ENCODE peak calls at places on chromosomes 13 and 19, in five cellular contexts. One of them, this sample, is unnamed.

GRCh38 chr13:110044521-110045200 is 258.3 kb upstream of the IRS2 start:
- DNase-seq in sigmoid colon: no peak
- DNase-seq in uterus: no peak
- DNase-seq in heart left ventricle: no peak
- DNase-seq in thyroid gland: no peak
- DNase-seq in this sample: no peak

GRCh38 chr13:107121793-107122192 is 553.9 kb upstream of the ARGLU1 start:
- DNase-seq in thyroid gland: no peak
- DNase-seq in heart left ventricle: no peak
- DNase-seq in uterus: no peak
- DNase-seq in sigmoid colon: no peak
- DNase-seq in this sample: no peak

GRCh38 chr13:102097708-102098107 is 304.1 kb downstream of the FGF14 start:
- DNase-seq in uterus: no peak
- DNase-seq in sigmoid colon: no peak
- DNase-seq in thyroid gland: no peak
- DNase-seq in heart left ventricle: no peak
- DNase-seq in this sample: no peak

GRCh38 chr13:20356437-20356836 is 124.3 kb upstream of the GJB6 start:
- DNase-seq in thyroid gland: no peak
- DNase-seq in uterus: no peak
- DNase-seq in heart left ventricle: peak; percentile 43
- DNase-seq in sigmoid colon: no peak
- DNase-seq in this sample: no peak

GRCh38 chr13:65656740-65657329 is 1573.3 kb downstream of the PCDH9 start:
- DNase-seq in uterus: no peak
- DNase-seq in sigmoid colon: no peak
- DNase-seq in thyroid gland: no peak
- DNase-seq in heart left ventricle: no peak
- DNase-seq in this sample: no peak

GRCh38 chr19:21233691-21234090 is 91.9 kb downstream of the ZNF431 start:
- DNase-seq in thyroid gland: no peak
- DNase-seq in heart left ventricle: no peak
- DNase-seq in sigmoid colon: no peak
- DNase-seq in uterus: no peak
- DNase-seq in this sample: no peak

GRCh38 chr13:100273576-100273975 is 184.7 kb downstream of the PCCA start:
- DNase-seq in uterus: no peak
- DNase-seq in sigmoid colon: no peak
- DNase-seq in heart left ventricle: no peak
- DNase-seq in thyroid gland: no peak
- DNase-seq in this sample: no peak

GRCh38 chr13:97067342-97067895 is 73.1 kb upstream of the OXGR1 start:
- DNase-seq in sigmoid colon: no peak
- DNase-seq in thyroid gland: no peak
- DNase-seq in heart left ventricle: no peak
- DNase-seq in uterus: no peak
- DNase-seq in this sample: no peak

GRCh38 chr13:25114220-25114619 is 18.3 kb downstream of the PABPC3 start:
- DNase-seq in thyroid gland: peak; percentile 72
- DNase-seq in heart left ventricle: peak; percentile 72
- DNase-seq in uterus: no peak
- DNase-seq in sigmoid colon: peak; percentile 75
- DNase-seq in this sample: peak; percentile 49

GRCh38 chr13:63455938-63456337 is 2040.3 kb upstream of the PCDH20 start:
- DNase-seq in heart left ventricle: no peak
- DNase-seq in thyroid gland: no peak
- DNase-seq in sigmoid colon: no peak
- DNase-seq in uterus: no peak
- DNase-seq in this sample: no peak

GRCh38 chr13:99439048-99439447 is 62.2 kb upstream of the TM9SF2 start:
- DNase-seq in thyroid gland: peak; percentile 64
- DNase-seq in uterus: no peak
- DNase-seq in sigmoid colon: no peak
- DNase-seq in heart left ventricle: no peak
- DNase-seq in this sample: no peak

GRCh38 chr19:2974342-2974932 is 2.9 kb upstream of the TLE6 start:
- DNase-seq in uterus: peak; percentile 84
- DNase-seq in sigmoid colon: peak; percentile 80
- DNase-seq in thyroid gland: peak; percentile 20
- DNase-seq in heart left ventricle: no peak
- DNase-seq in this sample: peak; percentile 69

GRCh38 chr13:47226516-47226915 is 329.7 kb upstream of the HTR2A start:
- DNase-seq in sigmoid colon: no peak
- DNase-seq in thyroid gland: no peak
- DNase-seq in heart left ventricle: no peak
- DNase-seq in uterus: no peak
- DNase-seq in this sample: no peak

GRCh38 chr13:112525306-112525945 is 62.5 kb downstream of the TUBGCP3 start:
- DNase-seq in uterus: no peak
- DNase-seq in thyroid gland: no peak
- DNase-seq in heart left ventricle: no peak
- DNase-seq in sigmoid colon: no peak
- DNase-seq in this sample: no peak

GRCh38 chr13:105908581-105908980 is 626.9 kb downstream of the EFNB2 start:
- DNase-seq in thyroid gland: no peak
- DNase-seq in heart left ventricle: no peak
- DNase-seq in sigmoid colon: no peak
- DNase-seq in uterus: no peak
- DNase-seq in this sample: no peak

GRCh38 chr13:40193290-40194203 is 472.9 kb downstream of the FOXO1 start:
- DNase-seq in heart left ventricle: no peak
- DNase-seq in thyroid gland: no peak
- DNase-seq in uterus: peak; percentile 58
- DNase-seq in sigmoid colon: peak; percentile 73
- DNase-seq in this sample: peak; percentile 48

GRCh38 chr19:3655402-3656072 is 28.9 kb upstream of the CACTIN start:
- DNase-seq in sigmoid colon: no peak
- DNase-seq in thyroid gland: no peak
- DNase-seq in uterus: peak; percentile 75
- DNase-seq in heart left ventricle: no peak
- DNase-seq in this sample: no peak

GRCh38 chr13:44470623-44471562 is 97.3 kb downstream of the SERP2 start:
- DNase-seq in heart left ventricle: no peak
- DNase-seq in thyroid gland: no peak
- DNase-seq in sigmoid colon: no peak
- DNase-seq in uterus: no peak
- DNase-seq in this sample: no peak

GRCh38 chr19:23799321-23799720 is 40.6 kb upstream of the ZNF681 start:
- DNase-seq in thyroid gland: no peak
- DNase-seq in uterus: no peak
- DNase-seq in sigmoid colon: no peak
- DNase-seq in heart left ventricle: no peak
- DNase-seq in this sample: no peak

GRCh38 chr13:44231786-44232516 is 141.7 kb upstream of the SERP2 start:
- DNase-seq in heart left ventricle: no peak
- DNase-seq in uterus: peak; percentile 83
- DNase-seq in thyroid gland: peak; percentile 96
- DNase-seq in sigmoid colon: peak; percentile 82
- DNase-seq in this sample: peak; percentile 92

GRCh38 chr13:36377822-36378480 is 31.8 kb upstream of the SPART start:
- DNase-seq in sigmoid colon: no peak
- DNase-seq in thyroid gland: no peak
- DNase-seq in uterus: no peak
- DNase-seq in heart left ventricle: no peak
- DNase-seq in this sample: no peak

GRCh38 chr19:19064811-19065745 is 1.3 kb downstream of the SLC25A42 start:
- DNase-seq in uterus: no peak
- DNase-seq in thyroid gland: no peak
- DNase-seq in sigmoid colon: no peak
- DNase-seq in heart left ventricle: peak; percentile 64
- DNase-seq in this sample: no peak

GRCh38 chr19:32324631-32325215 is 20.7 kb upstream of the ZNF507 start:
- DNase-seq in uterus: no peak
- DNase-seq in sigmoid colon: no peak
- DNase-seq in heart left ventricle: no peak
- DNase-seq in thyroid gland: no peak
- DNase-seq in this sample: no peak

GRCh38 chr19:47723573-47723923 is 10.3 kb downstream of the EHD2 start:
- DNase-seq in sigmoid colon: peak; percentile 95
- DNase-seq in uterus: peak; percentile 82
- DNase-seq in heart left ventricle: peak; percentile 63
- DNase-seq in thyroid gland: peak; percentile 78
- DNase-seq in this sample: no peak

GRCh38 chr19:55115446-55116065 is 1.9 kb downstream of the PPP1R12C start:
- DNase-seq in heart left ventricle: no peak
- DNase-seq in uterus: peak; percentile 50
- DNase-seq in sigmoid colon: no peak
- DNase-seq in thyroid gland: no peak
- DNase-seq in this sample: no peak

GRCh38 chr13:114079601-114080536 is 52.6 kb downstream of the RASA3 start:
- DNase-seq in sigmoid colon: peak; percentile 63
- DNase-seq in heart left ventricle: peak; percentile 51
- DNase-seq in uterus: peak; percentile 25
- DNase-seq in thyroid gland: no peak
- DNase-seq in this sample: no peak

GRCh38 chr13:114179087-114179658 is at the start of gene CFAP97D2:
- DNase-seq in uterus: no peak
- DNase-seq in sigmoid colon: no peak
- DNase-seq in thyroid gland: no peak
- DNase-seq in heart left ventricle: no peak
- DNase-seq in this sample: no peak

GRCh38 chr19:55528030-55528801 is 8.7 kb downstream of the SBK2 start:
- DNase-seq in sigmoid colon: no peak
- DNase-seq in thyroid gland: no peak
- DNase-seq in uterus: no peak
- DNase-seq in heart left ventricle: no peak
- DNase-seq in this sample: no peak

GRCh38 chr13:20977394-20977793 is 74.8 kb upstream of the XPO4 start:
- DNase-seq in heart left ventricle: no peak
- DNase-seq in thyroid gland: no peak
- DNase-seq in sigmoid colon: no peak
- DNase-seq in uterus: no peak
- DNase-seq in this sample: no peak

GRCh38 chr13:110348751-110349150 is 41.7 kb downstream of the COL4A2 start:
- DNase-seq in uterus: no peak
- DNase-seq in heart left ventricle: no peak
- DNase-seq in sigmoid colon: no peak
- DNase-seq in thyroid gland: no peak
- DNase-seq in this sample: no peak

GRCh38 chr13:78602561-78603239 is 652 bp downstream of the POU4F1 start:
- DNase-seq in heart left ventricle: no peak
- DNase-seq in uterus: no peak
- DNase-seq in thyroid gland: no peak
- DNase-seq in sigmoid colon: no peak
- DNase-seq in this sample: no peak
- H3K27me3 ChIP-seq in heart left ventricle: peaks cover 92% of the 10 kb centered on the region
- H3K27me3 ChIP-seq in uterus: peaks cover 77% of the 10 kb centered on the region
- H3K27me3 ChIP-seq in thyroid gland: peaks cover 77% of the 10 kb centered on the region
- H3K27me3 ChIP-seq in sigmoid colon: peaks cover 97% of the 10 kb centered on the region
- H3K27me3 ChIP-seq in this sample: peaks cover 92% of the 10 kb centered on the region

DNA sequence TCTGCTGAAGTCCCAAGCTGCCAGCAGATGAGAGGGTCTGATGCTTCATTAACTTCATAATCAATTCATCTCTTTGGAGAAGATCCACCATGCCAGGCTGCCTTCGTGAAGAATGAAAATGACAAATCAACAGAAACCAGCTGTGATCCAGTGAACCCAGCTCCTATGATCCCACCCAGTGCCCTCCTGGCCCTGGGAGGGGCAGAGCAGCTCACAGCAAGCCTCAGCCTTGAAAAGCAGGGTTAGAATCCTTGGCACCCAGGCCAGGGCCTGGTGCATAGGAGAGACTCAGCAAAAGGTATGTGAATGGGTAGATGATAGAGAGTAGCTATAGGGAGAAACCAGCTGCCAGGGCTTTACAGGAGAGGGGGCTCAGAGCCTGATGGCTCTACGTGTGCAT is 43.6 kb upstream of the UQCRFS1 start:
- DNase-seq in thyroid gland: no peak
- DNase-seq in heart left ventricle: no peak
- DNase-seq in uterus: no peak
- DNase-seq in sigmoid colon: no peak
- DNase-seq in this sample: no peak
- TF ChIP-seq POLR2A in thyroid gland: no peak
- TF ChIP-seq POLR2A in heart left ventricle: no peak
- TF ChIP-seq POLR2A in uterus: no peak
- TF ChIP-seq POLR2A in sigmoid colon: no peak
- TF ChIP-seq POLR2A in this sample: no peak

DNA sequence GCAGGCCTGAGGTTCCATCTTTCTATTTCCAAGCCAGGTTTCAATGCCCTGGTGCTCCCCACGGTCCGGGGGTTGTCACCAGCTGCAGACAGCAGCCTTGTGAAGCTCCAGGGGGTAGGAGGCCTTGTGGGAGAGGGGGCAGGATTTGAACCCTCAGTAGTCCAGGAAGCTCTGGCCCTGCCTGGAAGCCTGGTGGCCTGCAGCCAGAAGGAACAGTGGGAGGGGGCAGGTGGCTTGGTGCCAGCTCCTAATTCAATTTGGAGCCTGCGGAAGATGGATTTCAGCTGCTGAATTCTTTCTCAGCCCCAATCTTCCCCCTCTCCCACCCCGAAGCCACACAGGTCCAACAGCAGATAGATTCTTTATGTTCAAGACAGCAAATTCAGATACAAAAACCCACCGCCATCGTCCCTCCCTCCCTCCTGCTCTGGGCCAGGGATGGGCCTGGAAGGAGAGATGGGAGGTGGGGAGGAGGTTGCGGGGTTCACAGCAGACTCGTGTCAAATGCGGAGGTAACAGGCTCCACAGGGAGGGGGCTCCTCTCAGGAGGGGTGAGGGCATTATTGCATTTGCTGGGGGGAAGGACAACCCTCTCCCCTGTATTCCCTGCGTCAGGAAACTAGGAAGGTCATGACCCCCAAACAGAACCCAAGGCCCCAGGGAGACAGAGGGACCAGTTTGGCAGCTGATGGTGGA is 2.4 kb upstream of the PTGER1 start:
- DNase-seq in sigmoid colon: no peak
- DNase-seq in heart left ventricle: no peak
- DNase-seq in thyroid gland: no peak
- DNase-seq in uterus: no peak
- DNase-seq in this sample: no peak
- H3K27me3 ChIP-seq in sigmoid colon: peaks cover 35% of the 10 kb centered on the region
- H3K27me3 ChIP-seq in heart left ventricle: peaks cover 4% of the 10 kb centered on the region
- H3K27me3 ChIP-seq in thyroid gland: no peaks in the 10 kb centered on the region
- H3K27me3 ChIP-seq in uterus: no peaks in the 10 kb centered on the region
- H3K27me3 ChIP-seq in this sample: peaks cover 35% of the 10 kb centered on the region

GRCh38 chr19:5803752-5804515 is 933 bp upstream of the NRTN start:
- DNase-seq in sigmoid colon: peak; percentile 95
- DNase-seq in thyroid gland: peak; percentile 75
- DNase-seq in heart left ventricle: peak; percentile 93
- DNase-seq in uterus: peak; percentile 60
- DNase-seq in this sample: peak; percentile 16
- TF ChIP-seq POLR2A in sigmoid colon: no peak
- TF ChIP-seq POLR2A in thyroid gland: no peak
- TF ChIP-seq POLR2A in heart left ventricle: no peak
- TF ChIP-seq POLR2A in uterus: no peak
- TF ChIP-seq POLR2A in this sample: no peak